ENCODE peak calls at places on chromosomes 5 and 9, in seven cellular contexts. M, K, Y, R, D, P and G are unnamed samples.

GRCh38 chr5:168676499-168676898 is 97.3 kb upstream of the PANK3 start:
- DNase-seq in M (no peak), K (no peak), Y (no peak), R (no peak), D (no peak), P (no peak), G (no peak)

GRCh38 chr5:176740702-176741565 is 69.4 kb upstream of the UNC5A start:
- DNase-seq in M (no peak), K (no peak), Y (no peak), R (no peak), D (no peak), P (no peak), G (no peak)

GRCh38 chr9:29176786-29177185 is 1603.5 kb upstream of the C9orf72 start:
- DNase-seq in M (no peak), K (no peak), Y (no peak), R (no peak), D (no peak), P (no peak), G (no peak)

GRCh38 chr9:130347931-130348330 is 82.4 kb downstream of the HMCN2 start:
- DNase-seq in M (no peak), K (no peak), Y (no peak), R (no peak), D (no peak), P (no peak), G (peak)

GRCh38 chr5:43168175-43168574 is 23.9 kb upstream of the NIM1K start:
- DNase-seq in M (no peak), K (no peak), Y (no peak), R (no peak), D (no peak), P (no peak), G (no peak)

GRCh38 chr5:177495243-177496060 is 2.0 kb downstream of the PDLIM7 start:
- DNase-seq in M (peak), K (peak), Y (no peak), R (peak), D (peak), P (peak), G (peak)

GRCh38 chr9:92141144-92142129 is 26.2 kb upstream of the SPTLC1 start:
- DNase-seq in M (peak), K (no peak), Y (no peak), R (peak), D (peak), P (peak), G (peak)

GRCh38 chr9:78366827-78367226 is 69.9 kb downstream of the PSAT1 start:
- DNase-seq in M (no peak), K (no peak), Y (no peak), R (no peak), D (no peak), P (no peak), G (no peak)

GRCh38 chr9:117375956-117376355 is 38.9 kb downstream of the ASTN2 start:
- DNase-seq in M (no peak), K (no peak), Y (no peak), R (no peak), D (no peak), P (no peak), G (no peak)

GRCh38 chr9:126463426-126463825 is 136.8 kb downstream of the MVB12B start:
- DNase-seq in M (no peak), K (no peak), Y (no peak), R (no peak), D (no peak), P (no peak), G (no peak)

GRCh38 chr5:179765400-179765799 is 28.4 kb upstream of the LTC4S start:
- DNase-seq in M (no peak), K (peak), Y (peak), R (no peak), D (peak), P (no peak), G (no peak)

GRCh38 chr5:139443766-139444473 is 4.6 kb upstream of the DNAJC18 start:
- DNase-seq in M (no peak), K (no peak), Y (peak), R (no peak), D (peak), P (no peak), G (no peak)

GRCh38 chr5:112668016-112668415 is 69.7 kb upstream of the APC start:
- DNase-seq in M (no peak), K (no peak), Y (no peak), R (no peak), D (no peak), P (no peak), G (no peak)

GRCh38 chr9:107737987-107738743 is 248.6 kb upstream of the KLF4 start:
- DNase-seq in M (no peak), K (peak), Y (peak), R (no peak), D (peak), P (no peak), G (no peak)

GRCh38 chr5:57818397-57818796 is 335.8 kb upstream of the ACTBL2 start:
- DNase-seq in M (no peak), K (no peak), Y (no peak), R (no peak), D (no peak), P (no peak), G (no peak)

GRCh38 chr5:74624501-74624900 is 16.0 kb downstream of the ENC1 start:
- DNase-seq in M (no peak), K (no peak), Y (peak), R (no peak), D (no peak), P (no peak), G (no peak)

GRCh38 chr5:157351386-157352089 is 85.6 kb downstream of the CYFIP2 start:
- DNase-seq in M (no peak), K (no peak), Y (no peak), R (no peak), D (peak), P (no peak), G (no peak)

DNA sequence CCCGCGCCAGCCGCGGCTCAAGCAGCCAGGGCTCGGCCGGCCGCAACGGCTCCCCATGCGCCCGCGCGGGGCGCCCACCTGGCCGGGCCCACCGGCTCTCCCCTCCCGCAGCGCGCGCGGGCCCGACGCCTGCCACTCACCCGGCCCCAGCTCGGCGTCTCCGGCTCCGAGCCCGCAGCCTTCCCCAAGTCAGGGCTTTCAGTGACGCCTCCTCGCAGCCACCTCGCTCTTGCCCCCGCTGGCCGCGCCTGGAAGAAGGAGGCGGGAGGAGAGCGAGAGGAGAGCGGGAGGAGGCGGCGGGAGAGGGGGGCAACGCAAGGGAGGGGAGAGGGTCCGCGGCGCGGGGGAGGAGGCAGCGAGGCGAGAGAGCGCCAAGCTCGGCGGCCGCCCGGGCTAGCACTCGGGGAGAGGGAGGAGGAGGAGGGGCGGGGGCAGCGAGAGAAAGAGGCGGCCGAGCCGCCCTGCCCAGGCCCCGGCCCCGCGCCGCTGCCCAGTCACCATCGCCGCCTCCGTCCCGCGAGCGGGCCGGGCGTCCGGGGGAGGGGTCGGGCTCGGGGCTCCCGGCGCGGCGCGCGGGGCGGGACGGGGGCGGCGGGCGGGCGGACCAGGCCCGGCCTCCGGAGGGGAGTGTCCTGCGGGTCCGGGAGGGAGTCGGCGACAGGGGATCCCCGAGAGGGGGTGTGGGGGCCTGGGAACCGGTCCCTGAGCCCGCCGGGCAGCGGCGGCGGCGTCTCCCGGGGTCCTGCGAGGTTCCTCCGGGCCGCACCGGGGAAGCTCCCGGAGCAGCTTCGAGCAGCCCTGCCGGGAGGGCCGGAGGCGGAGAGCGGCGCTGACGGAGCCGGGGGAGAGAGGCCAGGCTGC is at the start of gene LHFPL2:
- DNase-seq in M (peak), K (peak), Y (no peak), R (peak), D (peak), P (peak), G (peak)
- TF ChIP-seq CTCF in M (no peak), K (no peak), Y (no peak), R (no peak), D (no peak), P (no peak), G (no peak)

GRCh38 chr5:34867660-34868059 is 28.7 kb downstream of the TTC23L start:
- DNase-seq in M (no peak), K (no peak), Y (no peak), R (no peak), D (no peak), P (no peak), G (no peak)
- TF ChIP-seq CTCF in M (no peak), K (no peak), Y (no peak), R (no peak), D (no peak), P (no peak), G (no peak)

GRCh38 chr5:142171270-142171669 is 62.7 kb downstream of the NDFIP1 start:
- DNase-seq in M (no peak), K (no peak), Y (peak), R (peak), D (no peak), P (no peak), G (no peak)
- TF ChIP-seq CTCF in M (no peak), K (no peak), Y (peak), R (no peak), D (no peak), P (no peak), G (no peak)

GRCh38 chr5:173984218-173984617 is 4.8 kb upstream of the C5orf47 start:
- DNase-seq in M (peak), K (no peak), Y (no peak), R (no peak), D (peak), P (no peak), G (no peak)
- TF ChIP-seq CTCF in M (peak), K (peak), Y (peak), R (no peak), D (peak), P (no peak), G (peak)

GRCh38 chr5:136215812-136216211 is 22.9 kb upstream of the SMIM32 start:
- DNase-seq in M (no peak), K (no peak), Y (no peak), R (no peak), D (no peak), P (no peak), G (no peak)
- TF ChIP-seq CTCF in M (no peak), K (no peak), Y (no peak), R (no peak), D (no peak), P (no peak), G (no peak)

GRCh38 chr5:119313207-119313606 is 42.6 kb upstream of the TNFAIP8 start:
- DNase-seq in M (no peak), K (no peak), Y (no peak), R (no peak), D (no peak), P (no peak), G (no peak)

GRCh38 chr5:119316116-119316515 is 39.7 kb upstream of the TNFAIP8 start:
- DNase-seq in M (no peak), K (no peak), Y (no peak), R (no peak), D (no peak), P (no peak), G (no peak)

GRCh38 chr5:119313876-119314605 is 41.8 kb upstream of the TNFAIP8 start:
- DNase-seq in M (no peak), K (no peak), Y (no peak), R (no peak), D (no peak), P (no peak), G (no peak)

GRCh38 chr5:119318256-119318914 is 37.4 kb upstream of the TNFAIP8 start:
- DNase-seq in M (no peak), K (no peak), Y (no peak), R (no peak), D (no peak), P (no peak), G (no peak)

DNA sequence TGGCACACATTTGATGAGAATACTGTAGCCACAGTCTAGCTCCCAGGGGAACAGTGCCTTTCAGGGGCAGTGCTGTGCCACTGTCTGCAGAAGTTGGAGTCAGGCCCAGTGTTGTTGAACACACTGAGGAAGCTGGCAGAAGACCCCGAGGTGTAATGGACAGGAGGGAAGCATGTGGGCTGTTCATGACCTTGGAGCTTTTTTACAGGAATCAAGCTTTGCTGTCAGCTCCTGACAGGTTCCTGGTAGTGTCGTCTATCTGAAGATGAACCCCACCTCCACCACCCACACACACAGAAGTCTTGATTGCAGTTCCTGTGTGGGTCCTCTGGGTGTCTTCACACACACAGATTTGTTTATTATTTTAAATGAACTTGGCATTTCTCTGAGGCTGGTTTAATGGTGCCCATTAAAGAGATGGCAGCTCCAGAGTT is 40.3 kb upstream of the TNFAIP8 start:
- DNase-seq in M (no peak), K (no peak), Y (no peak), R (no peak), D (peak), P (peak), G (no peak)
- TF ChIP-seq CTCF in M (peak), K (peak), Y (peak), R (no peak), D (peak), P (peak), G (no peak)

GRCh38 chr9:89175739-89176360 is 2.8 kb downstream of the SHC3 start:
- DNase-seq in M (no peak), K (no peak), Y (no peak), R (no peak), D (peak), P (no peak), G (no peak)
- TF ChIP-seq CTCF in M (no peak), K (no peak), Y (no peak), R (no peak), D (no peak), P (no peak), G (no peak)

GRCh38 chr5:83323557-83323956 is 148.0 kb upstream of the VCAN start:
- DNase-seq in M (no peak), K (no peak), Y (no peak), R (no peak), D (no peak), P (no peak), G (no peak)

GRCh38 chr5:83321656-83322055 is 149.9 kb upstream of the VCAN start:
- DNase-seq in M (no peak), K (no peak), Y (no peak), R (no peak), D (peak), P (no peak), G (no peak)

DNA sequence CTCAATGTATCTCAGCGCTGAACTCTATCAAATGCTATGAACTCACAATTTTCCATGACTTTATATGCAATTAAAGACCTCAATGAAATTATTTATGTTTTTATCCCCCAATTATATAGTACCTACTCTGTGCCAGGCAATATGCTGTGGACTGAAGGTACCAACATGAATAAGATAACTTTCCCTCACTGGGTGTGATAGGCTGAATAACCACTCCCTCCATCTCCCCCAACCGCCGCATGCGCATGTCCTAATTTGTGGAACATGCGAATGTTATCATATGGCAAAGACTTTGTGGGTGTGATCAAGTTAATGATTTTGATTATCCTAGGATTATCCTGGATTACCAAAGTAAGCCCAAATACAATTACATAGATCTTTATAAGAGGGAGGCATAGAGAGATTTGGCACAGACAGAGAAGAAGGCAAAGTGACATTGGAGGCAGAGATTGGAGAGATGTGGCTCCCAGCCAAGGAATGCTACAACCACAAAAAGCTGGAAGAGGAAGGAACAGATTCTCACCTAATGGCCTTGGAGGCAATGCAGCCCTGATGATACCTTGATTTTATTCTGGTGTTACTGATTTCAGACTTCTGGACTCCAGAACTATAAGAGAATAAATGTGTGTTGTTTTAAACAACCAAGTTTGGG is 149.1 kb upstream of the VCAN start:
- DNase-seq in M (no peak), K (no peak), Y (no peak), R (no peak), D (no peak), P (no peak), G (no peak)
- TF ChIP-seq CTCF in M (no peak), K (no peak), Y (no peak), R (no peak), D (no peak), P (no peak), G (no peak)

GRCh38 chr5:39116347-39116899 is 42.2 kb upstream of the RICTOR start:
- DNase-seq in M (no peak), K (no peak), Y (no peak), R (no peak), D (no peak), P (no peak), G (no peak)

GRCh38 chr5:39117401-39117800 is 43.2 kb upstream of the RICTOR start:
- DNase-seq in M (no peak), K (no peak), Y (no peak), R (no peak), D (peak), P (no peak), G (no peak)

GRCh38 chr5:39119404-39120051 is 45.3 kb upstream of the RICTOR start:
- DNase-seq in M (no peak), K (no peak), Y (no peak), R (no peak), D (peak), P (no peak), G (no peak)

GRCh38 chr5:39120052-39120420 is 45.8 kb upstream of the RICTOR start:
- DNase-seq in M (no peak), K (no peak), Y (no peak), R (no peak), D (no peak), P (no peak), G (no peak)

GRCh38 chr5:39118638-39119037 is 44.4 kb upstream of the RICTOR start:
- DNase-seq in M (no peak), K (no peak), Y (no peak), R (no peak), D (no peak), P (no peak), G (no peak)
- TF ChIP-seq CTCF in M (no peak), K (no peak), Y (no peak), R (no peak), D (no peak), P (no peak), G (no peak)